ENCODE peak calls at places on chromosomes 12 and 14, in four cellular contexts. V is GM23338; I is CD4-positive, CD25-positive, alpha-beta regulatory T cell; K is right cardiac atrium. P is an unnamed sample.

GRCh38 chr12:92785563-92785950 is 82.8 kb downstream of the PLEKHG7 start:
- DNase-seq in K (no peak), I (no peak), V (no peak), P (no peak)

GRCh38 chr14:38127356-38127755 is 80.3 kb upstream of the SSTR1 start:
- DNase-seq in V (no peak), K (no peak), I (no peak), P (no peak)

GRCh38 chr12:67677166-67677565 is 28.6 kb downstream of the DYRK2 start:
- DNase-seq in V (no peak), K (peak; percentile 25), I (no peak), P (no peak)

GRCh38 chr14:80629606-80630005 is 311.9 kb downstream of the CEP128 start:
- DNase-seq in I (no peak), K (no peak), V (no peak), P (no peak)

GRCh38 chr12:31578632-31579031 is 12.3 kb downstream of the DENND5B start:
- DNase-seq in K (no peak), I (no peak), V (no peak), P (no peak)

GRCh38 chr14:105646175-105646574 is 119.8 kb downstream of the TMEM121 start:
- DNase-seq in I (no peak), K (no peak), V (no peak), P (no peak)

GRCh38 chr12:9349888-9350885 is 142.0 kb upstream of the PZP start:
- DNase-seq in K (no peak), V (no peak), I (no peak), P (no peak)

GRCh38 chr12:53219956-53220856 is 11.8 kb downstream of the RARG start:
- DNase-seq in I (peak; percentile 61), K (peak; percentile 88), V (peak; percentile 80), P (peak; percentile 69)

GRCh38 chr14:36975834-36976233 is 196.6 kb downstream of the SLC25A21 start:
- DNase-seq in K (no peak), V (no peak), I (no peak), P (no peak)

GRCh38 chr14:97251423-97252155 is 454.4 kb downstream of the VRK1 start:
- DNase-seq in V (peak; percentile 71), K (no peak), I (no peak), P (peak; percentile 70)

GRCh38 chr14:58817846-58818245 is 180.1 kb downstream of the DACT1 start:
- DNase-seq in K (no peak), I (no peak), V (no peak), P (no peak)

GRCh38 chr12:76820888-76821482 is 57.1 kb downstream of the ZDHHC17 start:
- DNase-seq in I (no peak), V (peak; percentile 81), K (no peak), P (peak; percentile 59)

GRCh38 chr14:93133476-93133875 is 17.8 kb upstream of the ITPK1 start:
- DNase-seq in K (no peak), I (no peak), V (no peak), P (no peak)

GRCh38 chr14:70789961-70790360 is 19.4 kb downstream of the MAP3K9 start:
- DNase-seq in V (no peak), K (no peak), I (no peak), P (no peak)

GRCh38 chr14:99476864-99477263 is 3.8 kb downstream of the SETD3 start:
- DNase-seq in I (no peak), K (no peak), V (no peak), P (no peak)

GRCh38 chr12:1830981-1831930 is 10.9 kb downstream of the LRTM2 start:
- DNase-seq in K (peak; percentile 82), V (peak; percentile 90), I (no peak), P (peak; percentile 94)

GRCh38 chr12:56237552-56237951 is 7.7 kb downstream of the SLC39A5 start:
- DNase-seq in K (no peak), I (no peak), V (peak; percentile 53), P (no peak)

GRCh38 chr12:52018448-52019122 is 11.8 kb downstream of the TAMALIN start:
- DNase-seq in I (no peak), K (no peak), V (no peak), P (no peak)

GRCh38 chr14:51302319-51303030 is 62.4 kb downstream of the TMX1 start:
- DNase-seq in K (no peak), V (no peak), I (no peak), P (no peak)

GRCh38 chr14:68654471-68654941 is 138.4 kb downstream of the ZFP36L1 start:
- DNase-seq in K (peak; percentile 46), V (no peak), I (no peak), P (peak; percentile 10)

GRCh38 chr14:68653754-68654153 is 139.1 kb downstream of the ZFP36L1 start:
- DNase-seq in I (no peak), K (no peak), V (no peak), P (peak; percentile 11)

GRCh38 chr14:68655961-68656360 is 136.9 kb downstream of the ZFP36L1 start:
- DNase-seq in K (peak; percentile 41), I (no peak), V (no peak), P (no peak)

GRCh38 chr14:68656452-68656851 is 136.4 kb downstream of the ZFP36L1 start:
- DNase-seq in I (no peak), K (no peak), V (no peak), P (peak; percentile 20)

DNA sequence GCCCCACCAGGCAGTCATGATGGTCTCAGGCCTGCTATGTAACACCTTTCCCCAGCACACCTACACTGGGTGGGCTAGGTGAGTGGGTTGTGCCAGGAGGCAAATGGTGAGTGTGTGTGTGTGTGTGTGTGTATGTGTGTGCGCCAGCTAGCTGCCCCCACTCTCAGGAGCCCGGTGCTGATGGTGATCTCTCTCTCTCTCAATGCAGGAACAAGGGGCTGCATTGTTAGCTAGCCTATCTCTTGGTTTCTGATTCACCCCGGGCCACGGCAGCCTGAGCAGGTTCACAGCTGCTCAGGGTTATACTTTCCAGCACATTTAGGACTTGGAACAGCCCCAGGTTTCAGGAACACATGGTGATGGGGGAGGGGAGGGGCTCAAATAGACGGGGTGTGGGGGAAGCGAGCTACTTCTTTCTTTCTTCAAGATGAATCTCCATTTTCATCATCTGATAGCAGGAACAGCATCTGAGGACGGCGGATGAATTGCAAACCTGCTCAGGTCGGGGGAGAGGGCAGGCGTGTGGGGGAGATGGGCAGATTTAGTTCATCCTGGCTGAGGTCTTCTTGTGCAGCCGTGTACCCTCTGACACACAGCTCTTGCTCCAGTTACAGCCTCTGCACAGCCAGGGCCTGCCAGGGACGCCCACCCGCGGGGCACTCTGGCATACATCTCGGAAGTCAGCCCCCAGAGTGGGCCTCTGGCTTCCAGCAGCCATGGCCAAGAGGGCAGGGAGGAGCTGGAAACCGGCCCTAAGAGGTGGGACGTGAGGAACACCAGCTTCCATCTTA is 137.7 kb downstream of the ZFP36L1 start:
- DNase-seq in V (no peak), I (no peak), K (peak; percentile 52), P (no peak)
- H3K4me1 ChIP-seq in V (no peaks in the 10 kb centered on the region), I (peaks cover 3% of the 10 kb centered on the region), K (peaks cover 14% of the 10 kb centered on the region), P (no peaks in the 10 kb centered on the region)

GRCh38 chr14:69693823-69694729 is 72.9 kb upstream of the SRSF5 start:
- DNase-seq in I (no peak), V (no peak), K (peak; percentile 40), P (no peak)
- H3K4me1 ChIP-seq in I (peaks cover 31% of the 10 kb centered on the region), V (peaks cover 28% of the 10 kb centered on the region), K (peaks cover 22% of the 10 kb centered on the region), P (peaks cover 12% of the 10 kb centered on the region)

DNA sequence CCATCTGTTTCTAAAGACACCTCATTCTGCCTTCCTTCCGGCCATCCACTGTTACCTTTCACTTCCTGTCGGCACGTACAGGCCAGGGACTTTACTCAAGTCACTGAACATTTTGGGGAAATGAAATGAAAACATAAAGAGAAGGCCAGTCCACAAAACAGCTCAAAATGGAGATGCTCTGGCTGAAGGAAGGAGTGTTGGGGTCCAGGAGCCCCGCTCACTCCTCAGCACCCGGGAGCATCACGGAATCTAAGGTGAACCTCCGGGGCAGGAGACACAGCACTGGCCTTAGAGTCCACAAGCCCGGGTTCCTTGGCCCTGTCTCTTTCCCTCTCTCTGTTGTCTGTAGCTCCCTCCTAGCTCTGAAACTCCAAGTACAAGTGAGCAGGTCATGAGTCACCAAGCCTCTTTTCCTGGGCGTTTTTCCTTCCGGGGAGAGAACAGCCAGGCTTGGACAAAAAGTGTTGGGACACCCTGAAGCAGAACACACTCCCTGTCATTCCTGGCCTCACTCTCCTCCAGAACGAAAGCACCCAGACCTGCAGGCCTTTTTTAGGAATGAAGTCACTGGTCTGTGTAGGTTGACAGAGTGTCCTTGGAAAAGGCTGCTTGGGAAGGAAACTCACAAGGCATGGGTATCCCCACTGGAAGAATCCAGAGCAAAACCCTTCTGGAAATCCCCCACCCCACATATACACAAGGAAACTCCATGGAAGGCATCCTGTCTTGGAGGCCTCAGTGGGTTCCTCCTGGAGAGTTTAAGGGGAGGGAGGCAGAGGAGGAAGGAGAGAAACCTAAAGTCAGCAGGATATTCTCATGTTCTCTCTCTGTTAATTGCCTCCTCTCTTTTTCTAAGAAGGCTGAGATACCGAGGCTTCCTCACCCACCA is 245.3 kb downstream of the ZFP36L1 start:
- DNase-seq in V (no peak), I (no peak), K (peak; percentile 60), P (no peak)
- H3K4me1 ChIP-seq in V (peaks cover 29% of the 10 kb centered on the region), I (no peaks in the 10 kb centered on the region), K (peaks cover 40% of the 10 kb centered on the region), P (peaks cover 12% of the 10 kb centered on the region)

GRCh38 chr12:124656947-124657434 is 89.6 kb upstream of the NCOR2 start:
- DNase-seq in V (no peak), I (no peak), K (peak; percentile 12), P (no peak)
- H3K4me1 ChIP-seq in V (peaks cover 13% of the 10 kb centered on the region), I (no peaks in the 10 kb centered on the region), K (peaks cover 5% of the 10 kb centered on the region), P (peaks cover 2% of the 10 kb centered on the region)

GRCh38 chr12:57888407-57889157 is 42.1 kb upstream of the CTDSP2 start:
- DNase-seq in V (peak; percentile 76), K (peak; percentile 74), I (no peak), P (peak; percentile 72)

GRCh38 chr12:57892232-57892987 is 45.9 kb upstream of the CTDSP2 start:
- DNase-seq in K (no peak), I (no peak), V (no peak), P (no peak)

GRCh38 chr12:57891639-57892228 is 45.2 kb upstream of the CTDSP2 start:
- DNase-seq in I (no peak), V (no peak), K (no peak), P (no peak)

GRCh38 chr12:57889541-57889989 is 43.0 kb upstream of the CTDSP2 start:
- DNase-seq in V (no peak), K (peak; percentile 93), I (no peak), P (peak; percentile 49)

DNA sequence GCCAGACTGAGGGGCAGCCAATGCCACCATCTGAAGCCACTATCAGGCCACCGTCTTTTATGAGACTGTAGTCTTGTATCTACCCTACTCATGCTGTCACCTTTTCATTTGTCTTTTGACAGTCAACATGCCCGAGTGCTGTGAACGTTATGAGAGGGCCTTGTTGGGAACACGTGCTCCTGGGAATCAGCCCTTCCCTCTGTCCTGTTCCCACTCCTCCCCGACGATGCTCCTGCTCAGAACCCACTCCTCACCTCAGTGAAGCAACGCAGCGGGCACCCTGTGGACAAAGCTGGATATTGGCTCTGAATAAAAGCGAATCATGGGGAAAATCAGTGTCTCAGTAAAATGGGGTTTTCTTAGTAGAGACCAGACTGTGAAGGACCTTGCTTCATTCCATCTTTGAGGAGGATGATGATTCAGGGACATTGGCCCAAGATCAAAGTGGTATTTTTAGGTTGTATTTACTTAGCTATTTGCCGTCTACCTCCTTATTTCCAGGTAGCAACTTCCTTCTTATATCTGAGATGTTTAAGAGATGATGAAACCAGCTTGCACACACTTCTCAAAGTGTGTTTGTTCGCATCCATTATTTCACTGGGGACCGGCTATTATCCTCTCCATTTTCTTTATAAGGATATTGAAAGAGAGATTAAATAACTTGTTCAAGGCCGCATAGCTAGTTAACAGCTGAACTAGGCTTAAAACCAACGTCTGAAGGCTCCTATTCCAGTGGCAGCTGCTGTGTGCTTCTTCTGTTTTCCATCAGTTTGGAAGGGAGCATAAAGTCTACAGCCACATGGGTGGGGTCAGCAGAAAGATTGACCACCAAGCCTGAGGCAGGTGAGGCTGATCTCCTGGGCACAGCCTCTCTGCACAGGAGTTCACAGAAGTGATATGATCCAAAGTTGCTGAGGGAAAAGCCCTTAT is 43.9 kb upstream of the CTDSP2 start:
- DNase-seq in I (no peak), K (no peak), V (no peak), P (no peak)
- H3K4me1 ChIP-seq in I (peaks cover 16% of the 10 kb centered on the region), K (peaks cover 41% of the 10 kb centered on the region), V (peaks cover 30% of the 10 kb centered on the region), P (peaks cover 11% of the 10 kb centered on the region)